ENCODE peak calls at places on chromosomes 5 and 9, in ten cellular contexts. One of them, this sample, is unnamed.

GRCh38 chr9:133750927-133751649 is 12.9 kb upstream of the SARDH start:
- DNase-seq in stimulated activated naive CD8-positive, alpha-beta T cell treated with anti-CD3 and anti-CD28 coated beads, Interleukin-15, Interleukin-2, amounts not matched to agents 100 U/mL and 50 U/mL, for 24 hours: no peak
- DNase-seq in putamen: no peak
- DNase-seq in GM23248: no peak
- DNase-seq in stimulated activated CD4-positive, alpha-beta T cell treated with anti-CD3 and anti-CD28 coated beads, Interleukin-2, amount 100 ng/mL, for 48 hours: no peak
- DNase-seq in H9: peak
- DNase-seq in HT1080: no peak
- DNase-seq in suprapubic skin: no peak
- DNase-seq in T-cell: no peak
- DNase-seq in activated T-helper 1 cell treated with Interleukin-2 at 50 U/mL for 16 hours: no peak
- DNase-seq in this sample: no peak

GRCh38 chr9:81844131-81844567 is 84.1 kb upstream of the SPATA31D4 start:
- DNase-seq in stimulated activated naive CD8-positive, alpha-beta T cell treated with anti-CD3 and anti-CD28 coated beads, Interleukin-15, Interleukin-2, amounts not matched to agents 100 U/mL and 50 U/mL, for 24 hours: no peak
- DNase-seq in putamen: peak
- DNase-seq in GM23248: no peak
- DNase-seq in stimulated activated CD4-positive, alpha-beta T cell treated with anti-CD3 and anti-CD28 coated beads, Interleukin-2, amount 100 ng/mL, for 48 hours: no peak
- DNase-seq in H9: no peak
- DNase-seq in HT1080: peak
- DNase-seq in suprapubic skin: no peak
- DNase-seq in T-cell: no peak
- DNase-seq in activated T-helper 1 cell treated with Interleukin-2 at 50 U/mL for 16 hours: no peak
- DNase-seq in this sample: no peak

GRCh38 chr9:135209852-135210251 is 122.4 kb downstream of the OLFM1 start:
- DNase-seq in stimulated activated naive CD8-positive, alpha-beta T cell treated with anti-CD3 and anti-CD28 coated beads, Interleukin-15, Interleukin-2, amounts not matched to agents 100 U/mL and 50 U/mL, for 24 hours: no peak
- DNase-seq in putamen: no peak
- DNase-seq in GM23248: peak
- DNase-seq in stimulated activated CD4-positive, alpha-beta T cell treated with anti-CD3 and anti-CD28 coated beads, Interleukin-2, amount 100 ng/mL, for 48 hours: no peak
- DNase-seq in H9: no peak
- DNase-seq in HT1080: no peak
- DNase-seq in suprapubic skin: no peak
- DNase-seq in T-cell: no peak
- DNase-seq in activated T-helper 1 cell treated with Interleukin-2 at 50 U/mL for 16 hours: no peak
- DNase-seq in this sample: no peak

GRCh38 chr9:116355153-116355827 is 201.7 kb downstream of the PAPPA start:
- DNase-seq in stimulated activated naive CD8-positive, alpha-beta T cell treated with anti-CD3 and anti-CD28 coated beads, Interleukin-15, Interleukin-2, amounts not matched to agents 100 U/mL and 50 U/mL, for 24 hours: no peak
- DNase-seq in putamen: no peak
- DNase-seq in GM23248: peak
- DNase-seq in stimulated activated CD4-positive, alpha-beta T cell treated with anti-CD3 and anti-CD28 coated beads, Interleukin-2, amount 100 ng/mL, for 48 hours: no peak
- DNase-seq in H9: peak
- DNase-seq in HT1080: no peak
- DNase-seq in suprapubic skin: no peak
- DNase-seq in T-cell: no peak
- DNase-seq in activated T-helper 1 cell treated with Interleukin-2 at 50 U/mL for 16 hours: no peak
- DNase-seq in this sample: peak

GRCh38 chr9:128841704-128842492 is 12.3 kb upstream of the SPOUT1 start:
- DNase-seq in stimulated activated naive CD8-positive, alpha-beta T cell treated with anti-CD3 and anti-CD28 coated beads, Interleukin-15, Interleukin-2, amounts not matched to agents 100 U/mL and 50 U/mL, for 24 hours: no peak
- DNase-seq in putamen: no peak
- DNase-seq in GM23248: no peak
- DNase-seq in stimulated activated CD4-positive, alpha-beta T cell treated with anti-CD3 and anti-CD28 coated beads, Interleukin-2, amount 100 ng/mL, for 48 hours: no peak
- DNase-seq in H9: no peak
- DNase-seq in HT1080: no peak
- DNase-seq in suprapubic skin: no peak
- DNase-seq in T-cell: no peak
- DNase-seq in activated T-helper 1 cell treated with Interleukin-2 at 50 U/mL for 16 hours: no peak
- DNase-seq in this sample: no peak

GRCh38 chr9:137310190-137311052 is 8.3 kb upstream of the NRARP start:
- DNase-seq in stimulated activated naive CD8-positive, alpha-beta T cell treated with anti-CD3 and anti-CD28 coated beads, Interleukin-15, Interleukin-2, amounts not matched to agents 100 U/mL and 50 U/mL, for 24 hours: no peak
- DNase-seq in putamen: no peak
- DNase-seq in GM23248: no peak
- DNase-seq in stimulated activated CD4-positive, alpha-beta T cell treated with anti-CD3 and anti-CD28 coated beads, Interleukin-2, amount 100 ng/mL, for 48 hours: no peak
- DNase-seq in H9: peak
- DNase-seq in HT1080: no peak
- DNase-seq in suprapubic skin: peak
- DNase-seq in T-cell: no peak
- DNase-seq in activated T-helper 1 cell treated with Interleukin-2 at 50 U/mL for 16 hours: no peak
- DNase-seq in this sample: no peak

GRCh38 chr5:41871866-41872265 is 1.6 kb upstream of the OXCT1 start:
- DNase-seq in stimulated activated naive CD8-positive, alpha-beta T cell treated with anti-CD3 and anti-CD28 coated beads, Interleukin-15, Interleukin-2, amounts not matched to agents 100 U/mL and 50 U/mL, for 24 hours: no peak
- DNase-seq in putamen: peak
- DNase-seq in GM23248: peak
- DNase-seq in stimulated activated CD4-positive, alpha-beta T cell treated with anti-CD3 and anti-CD28 coated beads, Interleukin-2, amount 100 ng/mL, for 48 hours: no peak
- DNase-seq in H9: no peak
- DNase-seq in HT1080: no peak
- DNase-seq in suprapubic skin: no peak
- DNase-seq in T-cell: no peak
- DNase-seq in activated T-helper 1 cell treated with Interleukin-2 at 50 U/mL for 16 hours: no peak
- DNase-seq in this sample: peak

GRCh38 chr5:56769875-56770604 is 45.3 kb upstream of the MAP3K1 start:
- DNase-seq in stimulated activated naive CD8-positive, alpha-beta T cell treated with anti-CD3 and anti-CD28 coated beads, Interleukin-15, Interleukin-2, amounts not matched to agents 100 U/mL and 50 U/mL, for 24 hours: no peak
- DNase-seq in putamen: no peak
- DNase-seq in GM23248: no peak
- DNase-seq in stimulated activated CD4-positive, alpha-beta T cell treated with anti-CD3 and anti-CD28 coated beads, Interleukin-2, amount 100 ng/mL, for 48 hours: no peak
- DNase-seq in H9: no peak
- DNase-seq in HT1080: no peak
- DNase-seq in suprapubic skin: no peak
- DNase-seq in T-cell: no peak
- DNase-seq in activated T-helper 1 cell treated with Interleukin-2 at 50 U/mL for 16 hours: no peak
- DNase-seq in this sample: no peak

GRCh38 chr5:62795912-62796311 is 217.3 kb downstream of the LRRC70 start:
- DNase-seq in stimulated activated naive CD8-positive, alpha-beta T cell treated with anti-CD3 and anti-CD28 coated beads, Interleukin-15, Interleukin-2, amounts not matched to agents 100 U/mL and 50 U/mL, for 24 hours: no peak
- DNase-seq in putamen: no peak
- DNase-seq in GM23248: no peak
- DNase-seq in stimulated activated CD4-positive, alpha-beta T cell treated with anti-CD3 and anti-CD28 coated beads, Interleukin-2, amount 100 ng/mL, for 48 hours: no peak
- DNase-seq in H9: no peak
- DNase-seq in HT1080: no peak
- DNase-seq in suprapubic skin: no peak
- DNase-seq in T-cell: no peak
- DNase-seq in activated T-helper 1 cell treated with Interleukin-2 at 50 U/mL for 16 hours: no peak
- DNase-seq in this sample: no peak

GRCh38 chr5:134458676-134459403 is 47.2 kb upstream of the CDKN2AIPNL start:
- DNase-seq in stimulated activated naive CD8-positive, alpha-beta T cell treated with anti-CD3 and anti-CD28 coated beads, Interleukin-15, Interleukin-2, amounts not matched to agents 100 U/mL and 50 U/mL, for 24 hours: no peak
- DNase-seq in putamen: no peak
- DNase-seq in GM23248: no peak
- DNase-seq in stimulated activated CD4-positive, alpha-beta T cell treated with anti-CD3 and anti-CD28 coated beads, Interleukin-2, amount 100 ng/mL, for 48 hours: no peak
- DNase-seq in H9: no peak
- DNase-seq in HT1080: no peak
- DNase-seq in suprapubic skin: no peak
- DNase-seq in T-cell: no peak
- DNase-seq in activated T-helper 1 cell treated with Interleukin-2 at 50 U/mL for 16 hours: no peak
- DNase-seq in this sample: no peak

GRCh38 chr5:115815693-115816225 is 700 bp downstream of the CDO1 start:
- DNase-seq in stimulated activated naive CD8-positive, alpha-beta T cell treated with anti-CD3 and anti-CD28 coated beads, Interleukin-15, Interleukin-2, amounts not matched to agents 100 U/mL and 50 U/mL, for 24 hours: peak
- DNase-seq in putamen: no peak
- DNase-seq in GM23248: peak
- DNase-seq in stimulated activated CD4-positive, alpha-beta T cell treated with anti-CD3 and anti-CD28 coated beads, Interleukin-2, amount 100 ng/mL, for 48 hours: no peak
- DNase-seq in H9: peak
- DNase-seq in HT1080: no peak
- DNase-seq in suprapubic skin: no peak
- DNase-seq in T-cell: no peak
- DNase-seq in activated T-helper 1 cell treated with Interleukin-2 at 50 U/mL for 16 hours: no peak
- DNase-seq in this sample: no peak

This sample was measured in fibroblast of gingiva.